ENCODE peak calls at places on chromosomes 13 and 19, in six cellular contexts. N is fibroblast of the conjunctiva; M is activated T-cell treated with anti-CD3 and anti-CD28 coated beads for 1 hour; Q is activated CD8-positive, alpha-beta memory T cell treated with anti-CD3 and anti-CD28 coated beads, Interleukin-2, amount 50 U/mL, for 4 hours; S is stimulated activated naive CD8-positive, alpha-beta T cell treated with anti-CD3 and anti-CD28 coated beads, Interleukin-15, Interleukin-2, amounts not matched to agents 100 U/mL and 50 U/mL, for 24 hours; E is prostate gland. P is an unnamed sample.

GRCh38 chr13:114099191-114099590 is 33.2 kb downstream of the RASA3 start:
- DNase-seq in S (peak), M (no peak), Q (no peak), N (peak), E (peak), P (no peak)

GRCh38 chr13:100913143-100913542 is 238.5 kb upstream of the TMTC4 start:
- DNase-seq in N (no peak), Q (no peak), S (no peak), M (no peak), E (no peak), P (no peak)

GRCh38 chr13:87123987-87124784 is 547.0 kb upstream of the SLITRK5 start:
- DNase-seq in S (no peak), E (no peak), N (peak), Q (no peak), M (no peak), P (peak)

GRCh38 chr13:59893261-59893660 is 270.5 kb downstream of the DIAPH3 start:
- DNase-seq in E (no peak), S (no peak), M (no peak), N (no peak), Q (no peak), P (no peak)

GRCh38 chr13:82165396-82166174 is 1716.7 kb downstream of the SLITRK1 start:
- DNase-seq in E (no peak), M (no peak), N (no peak), S (no peak), Q (no peak), P (no peak)

GRCh38 chr13:26951581-26952177 is 191.1 kb upstream of the GPR12 start:
- DNase-seq in M (no peak), Q (no peak), N (no peak), E (no peak), S (no peak), P (no peak)

GRCh38 chr13:94415484-94415883 is 64.0 kb downstream of the DCT start:
- DNase-seq in M (no peak), E (no peak), S (no peak), N (no peak), Q (no peak), P (no peak)

GRCh38 chr19:58562126-58563033 is 4.0 kb upstream of the UBE2M start:
- DNase-seq in M (no peak), E (no peak), S (peak), Q (no peak), N (no peak), P (no peak)

GRCh38 chr13:39623466-39623865 is 20.5 kb upstream of the LHFPL6 start:
- DNase-seq in M (no peak), N (no peak), S (no peak), E (no peak), Q (no peak), P (no peak)

GRCh38 chr13:111531505-111531904 is 211.1 kb downstream of the TEX29 start:
- DNase-seq in Q (no peak), S (no peak), M (no peak), N (peak), E (no peak), P (no peak)

GRCh38 chr19:4694211-4694987 is 24.3 kb upstream of the MYDGF start:
- DNase-seq in M (no peak), E (peak), Q (no peak), N (peak), S (no peak), P (peak)

GRCh38 chr19:9797871-9798270 is 21.0 kb downstream of the FBXL12 start:
- DNase-seq in S (no peak), E (no peak), Q (no peak), M (no peak), N (no peak), P (no peak)

GRCh38 chr13:60591348-60591747 is 194.3 kb downstream of the TDRD3 start:
- DNase-seq in M (no peak), Q (no peak), S (no peak), E (no peak), N (peak), P (no peak)

GRCh38 chr13:66114127-66114526 is 1116.0 kb downstream of the PCDH9 start:
- DNase-seq in E (no peak), S (no peak), M (no peak), N (peak), Q (no peak), P (no peak)

GRCh38 chr13:61709258-61709657 is 293.6 kb upstream of the PCDH20 start:
- DNase-seq in Q (no peak), E (no peak), N (no peak), M (no peak), S (no peak), P (no peak)

GRCh38 chr19:511101-511841 is 4.0 kb downstream of the TPGS1 start:
- DNase-seq in S (peak), Q (peak), N (no peak), M (peak), E (no peak), P (no peak)

GRCh38 chr13:44819245-44819644 is 170.0 kb downstream of the NUFIP1 start:
- DNase-seq in Q (no peak), S (peak), N (peak), M (no peak), E (no peak), P (no peak)

GRCh38 chr19:47998800-47999199 is 4.4 kb downstream of the ELSPBP1 start:
- DNase-seq in E (no peak), N (no peak), M (no peak), S (no peak), Q (no peak), P (no peak)

GRCh38 chr19:55986487-55986886 is at the start of gene NLRP5:
- DNase-seq in N (no peak), M (no peak), E (no peak), S (no peak), Q (no peak), P (no peak)

GRCh38 chr13:33129886-33130285 is 113.7 kb downstream of the KL start:
- DNase-seq in N (no peak), Q (no peak), S (no peak), E (no peak), M (no peak), P (no peak)

P was measured in smooth muscle cell of the brain vasculature.